ENCODE peak calls at places on chromosome 19, in six cellular contexts. Y, K, B, G, F and O are unnamed samples.

GRCh38 chr19:49497047-49497789 is 984 bp downstream of the RPS11 start:
- DNase-seq in Y (peak; percentile 49), K (peak; percentile 86), B (peak; percentile 52), G (peak; percentile 86), F (peak; percentile 92), O (peak; percentile 59)

GRCh38 chr19:44653977-44654784 is 10.5 kb downstream of the PVR start:
- DNase-seq in Y (peak; percentile 48), K (peak; percentile 81), B (peak; percentile 53), G (peak; percentile 78), F (peak; percentile 85), O (peak; percentile 51)

GRCh38 chr19:45076029-45076850 is at the start of gene ZNF296:
- DNase-seq in Y (peak; percentile 44), K (peak; percentile 93), B (peak; percentile 33), G (peak; percentile 83), F (peak; percentile 91), O (peak; percentile 34)

GRCh38 chr19:28118235-28118634 is 1094.7 kb downstream of the UQCRFS1 start:
- DNase-seq in Y (no peak), K (no peak), B (no peak), G (no peak), F (no peak), O (no peak)

GRCh38 chr19:47848871-47849473 is 10.1 kb upstream of the TPRX2 start:
- DNase-seq in Y (no peak), K (no peak), B (no peak), G (no peak), F (peak; percentile 19), O (peak; percentile 20)

GRCh38 chr19:18733196-18733647 is 49.7 kb downstream of the CRTC1 start:
- DNase-seq in Y (no peak), K (peak; percentile 19), B (no peak), G (no peak), F (no peak), O (peak; percentile 97)

GRCh38 chr19:28426902-28427232 is 786.1 kb downstream of the UQCRFS1 start:
- DNase-seq in Y (no peak), K (no peak), B (peak; percentile 5), G (no peak), F (no peak), O (no peak)

GRCh38 chr19:10206226-10206873 is 11.6 kb upstream of the DNMT1 start:
- DNase-seq in Y (no peak), K (no peak), B (peak; percentile 50), G (no peak), F (no peak), O (peak; percentile 28)

GRCh38 chr19:46660008-46660517 is 919 bp downstream of the DACT3 start:
- DNase-seq in Y (no peak), K (no peak), B (no peak), G (peak; percentile 85), F (no peak), O (no peak)

GRCh38 chr19:43934055-43934984 is 762 bp downstream of the ZNF45 start:
- DNase-seq in Y (no peak), K (no peak), B (peak; percentile 41), G (no peak), F (no peak), O (peak; percentile 11)

GRCh38 chr19:39325778-39326680 is 5.4 kb upstream of the LRFN1 start:
- DNase-seq in Y (no peak), K (no peak), B (no peak), G (no peak), F (no peak), O (no peak)

GRCh38 chr19:40610396-40611064 is 9.4 kb downstream of the LTBP4 start:
- DNase-seq in Y (no peak), K (peak; percentile 73), B (peak; percentile 46), G (peak; percentile 87), F (peak; percentile 65), O (no peak)

GRCh38 chr19:55376381-55376933 is at the start of gene TMEM190:
- DNase-seq in Y (no peak), K (no peak), B (peak; percentile 22), G (no peak), F (no peak), O (no peak)

GRCh38 chr19:44905437-44906160 is at the start of gene APOE:
- DNase-seq in Y (no peak), K (peak; percentile 33), B (no peak), G (no peak), F (no peak), O (peak; percentile 47)

GRCh38 chr19:57016076-57016475 is 103.7 kb upstream of the USP29 start:
- DNase-seq in Y (no peak), K (no peak), B (no peak), G (no peak), F (no peak), O (no peak)

GRCh38 chr19:47013041-47013517 is 6.6 kb upstream of the NPAS1 start:
- DNase-seq in Y (peak; percentile 66), K (peak; percentile 84), B (peak; percentile 78), G (peak; percentile 84), F (peak; percentile 36), O (peak; percentile 66)

GRCh38 chr19:31119951-31120690 is 229.1 kb downstream of the TSHZ3 start:
- DNase-seq in Y (no peak), K (no peak), B (no peak), G (peak; percentile 47), F (no peak), O (no peak)

GRCh38 chr19:11457115-11457514 is 21.7 kb downstream of the PRKCSH start:
- DNase-seq in Y (no peak), K (no peak), B (no peak), G (no peak), F (no peak), O (no peak)

GRCh38 chr19:47322048-47322447 is 9.9 kb upstream of the C5AR2 start:
- DNase-seq in Y (no peak), K (no peak), B (no peak), G (no peak), F (no peak), O (no peak)

GRCh38 chr19:41149831-41150230 is 35.6 kb downstream of the CYP2F1 start:
- DNase-seq in Y (no peak), K (no peak), B (no peak), G (no peak), F (no peak), O (no peak)

GRCh38 chr19:58579473-58580142 is 6.5 kb upstream of the MZF1 start:
- DNase-seq in Y (no peak), K (no peak), B (no peak), G (peak; percentile 45), F (no peak), O (no peak)

GRCh38 chr19:17304386-17305047 is 1.2 kb upstream of the MRPL34 start:
- DNase-seq in Y (no peak), K (no peak), B (no peak), G (no peak), F (no peak), O (no peak)

GRCh38 chr19:31406106-31406505 is 56.9 kb upstream of the TSHZ3 start:
- DNase-seq in Y (no peak), K (no peak), B (no peak), G (no peak), F (no peak), O (no peak)

GRCh38 chr19:10290876-10291553 is 1.3 kb downstream of the ICAM5 start:
- DNase-seq in Y (no peak), K (peak; percentile 76), B (peak; percentile 50), G (no peak), F (peak; percentile 51), O (peak; percentile 63)

GRCh38 chr19:860481-861098 is 1.1 kb downstream of the CFD start:
- DNase-seq in Y (no peak), K (peak; percentile 84), B (peak; percentile 61), G (no peak), F (peak; percentile 49), O (peak; percentile 88)

GRCh38 chr19:863305-863620 is 3.8 kb downstream of the CFD start:
- DNase-seq in Y (no peak), K (no peak), B (no peak), G (no peak), F (no peak), O (no peak)

GRCh38 chr19:862529-863304 is 3.3 kb downstream of the CFD start:
- DNase-seq in Y (peak; percentile 47), K (peak; percentile 76), B (peak; percentile 37), G (peak; percentile 78), F (peak; percentile 71), O (peak; percentile 60)

GRCh38 chr19:861099-861755 is 1.8 kb downstream of the CFD start:
- DNase-seq in Y (no peak), K (no peak), B (no peak), G (no peak), F (no peak), O (no peak)

DNA sequence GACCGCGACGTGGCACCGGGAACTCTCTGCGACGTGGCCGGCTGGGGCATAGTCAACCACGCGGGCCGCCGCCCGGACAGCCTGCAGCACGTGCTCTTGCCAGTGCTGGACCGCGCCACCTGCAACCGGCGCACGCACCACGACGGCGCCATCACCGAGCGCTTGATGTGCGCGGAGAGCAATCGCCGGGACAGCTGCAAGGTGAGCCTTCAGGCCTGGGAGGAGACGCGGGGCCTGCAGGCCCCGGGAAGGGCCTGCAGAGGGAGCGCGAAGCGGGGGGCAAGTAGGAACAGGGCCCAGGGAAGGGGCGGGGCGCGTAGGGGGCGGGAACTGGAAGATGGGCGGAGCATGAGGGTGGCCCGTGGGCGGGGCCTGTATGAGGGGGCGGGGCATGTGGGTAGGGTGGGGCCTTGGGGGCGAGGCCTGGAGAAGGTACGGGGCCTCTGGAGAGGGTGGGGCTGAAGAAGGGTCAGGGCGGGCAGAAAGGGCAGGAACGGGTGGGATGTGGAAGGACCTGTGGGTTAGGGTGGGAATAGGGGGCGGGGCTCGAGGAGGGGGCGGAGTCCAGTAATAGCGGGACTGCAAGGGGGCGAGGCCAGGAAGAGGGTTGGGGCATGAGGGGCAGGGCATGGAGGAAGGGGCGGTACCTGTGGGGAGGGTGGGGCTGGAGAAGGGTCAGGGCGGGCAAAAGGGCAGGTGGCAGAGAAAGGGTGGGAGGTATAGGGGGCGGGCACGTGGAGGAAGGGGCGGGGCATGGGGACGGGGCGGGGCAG is 2.5 kb downstream of the CFD start:
- DNase-seq in Y (no peak), K (peak; percentile 66), B (peak; percentile 36), G (no peak), F (peak; percentile 44), O (no peak)
- TF ChIP-seq CTCF in Y (no peak), K (peak; percentile 14), B (no peak), G (no peak), F (no peak), O (no peak)

GRCh38 chr19:14031719-14032480 is at the start of gene IL27RA:
- DNase-seq in Y (peak; percentile 40), K (peak; percentile 75), B (peak; percentile 61), G (peak; percentile 72), F (peak; percentile 85), O (peak; percentile 45)
- H3K4me3 ChIP-seq in Y (peak within 1 kb of the TSS; percentile 67), K (peak within 1 kb of the TSS; percentile 62), B (peak within 1 kb of the TSS; percentile 71), G (peak within 1 kb of the TSS; percentile 71), F (peak within 1 kb of the TSS; percentile 63), O (peak within 1 kb of the TSS; percentile 73)

DNA sequence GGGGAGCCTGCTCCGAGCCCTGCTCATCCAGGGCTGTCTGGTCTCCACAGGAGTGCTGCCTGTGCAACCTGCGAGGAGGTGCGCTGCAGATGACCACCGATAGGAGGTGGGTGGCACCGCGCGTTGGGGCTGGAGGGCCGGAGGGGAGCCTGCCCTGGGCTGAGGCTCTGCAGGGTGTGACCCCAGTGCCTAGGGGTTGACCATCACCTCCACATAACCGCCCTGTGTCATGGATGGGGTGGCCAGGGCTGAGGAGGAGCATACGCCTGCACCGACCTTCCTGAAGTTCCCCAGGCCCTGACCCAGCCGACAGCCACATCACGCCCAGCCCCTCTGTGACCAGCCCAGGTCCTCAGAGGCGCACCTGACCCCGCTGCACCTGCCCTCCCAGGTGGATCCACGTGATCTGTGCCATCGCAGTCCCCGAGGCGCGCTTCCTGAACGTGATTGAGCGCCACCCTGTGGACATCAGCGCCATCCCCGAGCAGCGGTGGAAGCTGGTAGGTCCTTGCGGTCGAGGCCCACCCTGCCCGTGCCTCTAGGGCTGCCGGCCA is 168.7 kb downstream of the KDM4B start:
- DNase-seq in Y (no peak), K (no peak), B (no peak), G (no peak), F (no peak), O (no peak)
- TF ChIP-seq CTCF in Y (peak; percentile 10), K (no peak), B (no peak), G (no peak), F (no peak), O (peak; percentile 18)

GRCh38 chr19:3458595-3459284 is 21.6 kb downstream of the SMIM24 start:
- DNase-seq in Y (no peak), K (no peak), B (no peak), G (no peak), F (no peak), O (peak; percentile 69)
- H3K4me3 ChIP-seq in Y (no peak overlapping the region), K (no peak overlapping the region), B (no peak overlapping the region), G (peak overlapping the region; percentile 28), F (no peak overlapping the region), O (no peak overlapping the region)